ENCODE peak calls at places on chromosomes 5 and 9, in six cellular contexts. A is smooth muscle cell of the brain vasculature; F is brain microvascular endothelial cell; K is naive thymus-derived CD4-positive, alpha-beta T cell; V is A549; L is EL. W is an unnamed sample.

GRCh38 chr5:75681125-75681830 is 36.0 kb downstream of the POC5 start:
- DNase-seq in A (peak), F (no peak), K (no peak), V (peak), L (peak), W (peak)

GRCh38 chr9:93574900-93575705 is 1.3 kb upstream of the PHF2 start:
- DNase-seq in A (no peak), F (no peak), K (no peak), V (no peak), L (peak), W (peak)

GRCh38 chr5:150789431-150789830 is 10.9 kb downstream of the SMIM3 start:
- DNase-seq in A (no peak), F (peak), K (no peak), V (no peak), L (no peak), W (no peak)

GRCh38 chr5:115463985-115464384 is 80.6 kb downstream of the FEM1C start:
- DNase-seq in A (no peak), F (no peak), K (no peak), V (no peak), L (no peak), W (peak)

GRCh38 chr5:174617910-174618309 is 106.5 kb upstream of the MSX2 start:
- DNase-seq in A (no peak), F (no peak), K (no peak), V (no peak), L (no peak), W (no peak)

GRCh38 chr9:34035656-34036055 is 13.0 kb downstream of the UBAP2 start:
- DNase-seq in A (no peak), F (no peak), K (no peak), V (no peak), L (no peak), W (peak)

GRCh38 chr9:109863961-109864360 is 84.0 kb downstream of the PALM2AKAP2 start:
- DNase-seq in A (no peak), F (no peak), K (no peak), V (no peak), L (no peak), W (no peak)

GRCh38 chr9:109109962-109110325 is 9.8 kb downstream of the TMEM245 start:
- DNase-seq in A (no peak), F (no peak), K (no peak), V (no peak), L (peak), W (peak)

GRCh38 chr9:20854444-20854843 is 170.4 kb downstream of the FOCAD start:
- DNase-seq in A (no peak), F (peak), K (no peak), V (no peak), L (peak), W (peak)

GRCh38 chr9:124755061-124755460 is 16.1 kb downstream of the NR6A1 start:
- DNase-seq in A (no peak), F (no peak), K (no peak), V (no peak), L (no peak), W (no peak)

GRCh38 chr5:81290146-81290545 is 11.2 kb upstream of the ZCCHC9 start:
- DNase-seq in A (no peak), F (no peak), K (no peak), V (no peak), L (no peak), W (no peak)

GRCh38 chr9:136054146-136054545 is 40.9 kb downstream of the NACC2 start:
- DNase-seq in A (no peak), F (no peak), K (no peak), V (no peak), L (no peak), W (no peak)

GRCh38 chr9:35829084-35829763 is at the start of gene TMEM8B:
- DNase-seq in A (peak), F (peak), K (peak), V (peak), L (peak), W (peak)

GRCh38 chr5:38672059-38672791 is 115.8 kb upstream of the LIFR start:
- DNase-seq in A (peak), F (peak), K (no peak), V (peak), L (peak), W (peak)

GRCh38 chr5:34585601-34586104 is 70.5 kb upstream of the RAI14 start:
- DNase-seq in A (no peak), F (peak), K (no peak), V (peak), L (peak), W (peak)

GRCh38 chr5:1312993-1313833 is 18.3 kb upstream of the TERT start:
- DNase-seq in A (no peak), F (no peak), K (peak), V (no peak), L (peak), W (no peak)